ENCODE peak calls at places on chromosomes 5 and 9, in nine cellular contexts. V is upper lobe of right lung; S is A172; B is MCF 10A; R is LHCN-M2; X is activated T-cell treated with anti-CD3 and anti-CD28 coated beads, Interleukin-2, amount 50 U/mL, for 4 hours; A is posterior cingulate gyrus; E is left ventricle myocardium superior; P is stimulated activated CD4-positive, alpha-beta T cell treated with anti-CD3 and anti-CD28 coated beads, Interleukin-4, amount 100 ng/mL, for 24 hours. J is an unnamed sample.
A peak's percentile ranks its signal among the peaks of the same experiment; 100 is the strongest.

GRCh38 chr5:17910318-17910717 is 276.1 kb downstream of the TAF11L14 start:
- DNase-seq in V (no peak), S (no peak), B (peak; percentile 80), R (no peak), X (no peak), A (no peak), E (no peak), P (no peak), J (no peak)

GRCh38 chr9:97220894-97221477 is 86.5 kb upstream of the CCDC180 start:
- DNase-seq in V (no peak), S (no peak), B (no peak), R (no peak), X (no peak), A (peak; percentile 82), E (no peak), P (no peak), J (no peak)

GRCh38 chr5:28301676-28302075 is 1263.3 kb upstream of the CDH9 start:
- DNase-seq in V (no peak), S (peak; percentile 95), B (peak; percentile 88), R (peak; percentile 70), X (no peak), A (no peak), E (no peak), P (no peak), J (no peak)

GRCh38 chr9:128419061-128419925 is 1.4 kb upstream of the CERCAM start:
- DNase-seq in V (no peak), S (no peak), B (no peak), R (peak; percentile 35), X (no peak), A (no peak), E (no peak), P (no peak), J (peak; percentile 33)

GRCh38 chr9:130015353-130016019 is 27.5 kb downstream of the FNBP1 start:
- DNase-seq in V (no peak), S (no peak), B (no peak), R (no peak), X (no peak), A (no peak), E (no peak), P (no peak), J (no peak)

GRCh38 chr5:77266291-77266690 is 55.8 kb downstream of the PDE8B start:
- DNase-seq in V (no peak), S (peak; percentile 10), B (no peak), R (peak; percentile 24), X (no peak), A (no peak), E (no peak), P (no peak), J (no peak)

GRCh38 chr5:58542709-58543108 is 40.2 kb upstream of the RAB3C start:
- DNase-seq in V (no peak), S (no peak), B (no peak), R (no peak), X (no peak), A (no peak), E (no peak), P (no peak), J (no peak)

GRCh38 chr5:132525299-132525724 is 18.0 kb downstream of the IL5 start:
- DNase-seq in V (no peak), S (no peak), B (no peak), R (no peak), X (no peak), A (no peak), E (no peak), P (no peak), J (no peak)

GRCh38 chr9:105475302-105475701 is 27.5 kb downstream of the FSD1L start:
- DNase-seq in V (no peak), S (peak; percentile 33), B (peak; percentile 29), R (peak; percentile 59), X (no peak), A (no peak), E (no peak), P (no peak), J (no peak)

GRCh38 chr9:93575706-93576295 is 583 bp upstream of the PHF2 start:
- DNase-seq in V (peak; percentile 86), S (peak; percentile 25), B (peak; percentile 27), R (no peak), X (peak; percentile 41), A (no peak), E (peak; percentile 69), P (peak; percentile 53), J (no peak)

GRCh38 chr5:72485366-72486052 is 21.7 kb downstream of the ZNF366 start:
- DNase-seq in V (no peak), S (no peak), B (peak; percentile 86), R (peak; percentile 68), X (no peak), A (no peak), E (no peak), P (no peak), J (no peak)

GRCh38 chr5:170522211-170523128 is 18.6 kb downstream of the KCNIP1 start:
- DNase-seq in V (no peak), S (peak; percentile 98), B (peak; percentile 90), R (peak; percentile 44), X (no peak), A (no peak), E (no peak), P (no peak), J (no peak)

GRCh38 chr5:173494446-173494845 is 122.0 kb downstream of the BOD1 start:
- DNase-seq in V (no peak), S (no peak), B (no peak), R (peak; percentile 51), X (no peak), A (no peak), E (no peak), P (no peak), J (no peak)

GRCh38 chr9:1267581-1267980 is 217.4 kb downstream of the DMRT2 start:
- DNase-seq in V (no peak), S (no peak), B (peak; percentile 87), R (peak; percentile 12), X (no peak), A (no peak), E (no peak), P (no peak), J (no peak)

GRCh38 chr9:19416143-19416542 is 7.3 kb downstream of the ACER2 start:
- DNase-seq in V (no peak), S (no peak), B (no peak), R (peak; percentile 6), X (no peak), A (no peak), E (no peak), P (no peak), J (no peak)

GRCh38 chr5:95806687-95807086 is 15.8 kb downstream of the GLRX start:
- DNase-seq in V (no peak), S (no peak), B (no peak), R (no peak), X (no peak), A (no peak), E (no peak), P (no peak), J (no peak)

GRCh38 chr5:142747034-142747433 is 23.1 kb upstream of the ARHGAP26 start:
- DNase-seq in V (no peak), S (no peak), B (no peak), R (no peak), X (no peak), A (no peak), E (no peak), P (no peak), J (no peak)

GRCh38 chr5:150103678-150104549 is 17.6 kb upstream of the CSF1R start:
- DNase-seq in V (peak; percentile 50), S (no peak), B (no peak), R (no peak), X (no peak), A (no peak), E (no peak), P (no peak), J (no peak)

GRCh38 chr9:31519011-31519410 is 865.4 kb upstream of the ACO1 start:
- DNase-seq in V (no peak), S (no peak), B (peak; percentile 4), R (no peak), X (no peak), A (peak; percentile 62), E (no peak), P (peak; percentile 25), J (no peak)

GRCh38 chr5:85268194-85268593 is 883.5 kb upstream of the EDIL3 start:
- DNase-seq in V (no peak), S (no peak), B (no peak), R (no peak), X (no peak), A (no peak), E (no peak), P (no peak), J (no peak)

J was measured in amygdala.